ENCODE peak calls at places on chromosomes 6 and 20, in six cellular contexts. J is GM06990, A is GM23248, G is HL-60, C is HFF-Myc, E is fibroblast of lung. F is an unnamed sample.

GRCh38 chr6:96015321-96015790 is 418 bp upstream of the FUT9 start:
- DNase-seq in A (no peak), C (no peak), G (no peak), J (no peak), E (no peak), F (no peak)

GRCh38 chr6:170440437-170440836 is 112.7 kb downstream of the PSMB1 start:
- DNase-seq in J (no peak), E (no peak), G (no peak), C (no peak), A (no peak), F (no peak)

GRCh38 chr6:154295733-154296132 is 60.9 kb downstream of the IPCEF1 start:
- DNase-seq in G (no peak), E (no peak), J (no peak), A (no peak), C (no peak), F (no peak)

GRCh38 chr20:8492182-8492581 is 360.1 kb downstream of the PLCB1 start:
- DNase-seq in E (no peak), G (no peak), A (no peak), J (no peak), C (no peak), F (no peak)

GRCh38 chr6:104887350-104887749 is 27.6 kb upstream of the HACE1 start:
- DNase-seq in C (peak; percentile 17), G (peak; percentile 14), E (peak; percentile 29), A (peak; percentile 39), J (no peak), F (peak; percentile 7)

GRCh38 chr6:124226396-124226795 is 422.7 kb downstream of the NKAIN2 start:
- DNase-seq in A (no peak), G (no peak), C (no peak), J (no peak), E (peak; percentile 57), F (peak; percentile 66)

GRCh38 chr6:32816746-32817204 is at the start of gene HLA-DOB:
- DNase-seq in E (peak; percentile 8), G (no peak), C (no peak), A (peak; percentile 26), J (peak; percentile 59), F (no peak)

GRCh38 chr6:120328521-120328920 is 979.0 kb upstream of the MAN1A1 start:
- DNase-seq in A (no peak), G (no peak), C (no peak), J (no peak), E (no peak), F (no peak)

GRCh38 chr20:51366155-51366886 is 176.2 kb downstream of the NFATC2 start:
- DNase-seq in J (no peak), C (peak; percentile 98), A (peak; percentile 100), E (peak; percentile 99), G (no peak), F (peak; percentile 100)

GRCh38 chr20:29878281-29878741 is 1379.2 kb upstream of the DEFB115 start:
- DNase-seq in C (no peak), A (peak; percentile 49), J (peak; percentile 29), G (no peak), E (peak; percentile 2), F (no peak)

GRCh38 chr6:138410048-138410735 is 6.2 kb downstream of the HEBP2 start:
- DNase-seq in C (no peak), G (peak; percentile 36), E (peak; percentile 84), A (peak; percentile 68), J (no peak), F (peak; percentile 64)

GRCh38 chr6:131597448-131597847 is 24.4 kb downstream of the ARG1 start:
- DNase-seq in C (no peak), E (peak; percentile 3), A (peak; percentile 14), G (no peak), J (no peak), F (no peak)

GRCh38 chr6:116208056-116208785 is 45.7 kb downstream of the TSPYL4 start:
- DNase-seq in C (no peak), E (no peak), G (no peak), J (no peak), A (peak; percentile 16), F (no peak)

GRCh38 chr6:126064994-126065401 is 78.7 kb downstream of the TRMT11 start:
- DNase-seq in C (no peak), G (no peak), A (no peak), E (no peak), J (no peak), F (no peak)

GRCh38 chr20:36262440-36262839 is 26.2 kb downstream of the AAR2 start:
- DNase-seq in G (no peak), J (no peak), C (no peak), A (no peak), E (no peak), F (no peak)

GRCh38 chr20:36260316-36260715 is 24.0 kb downstream of the AAR2 start:
- DNase-seq in C (no peak), E (no peak), J (no peak), A (no peak), G (no peak), F (no peak)

GRCh38 chr20:36255445-36255844 is 19.2 kb downstream of the AAR2 start:
- DNase-seq in J (no peak), C (no peak), A (no peak), G (no peak), E (no peak), F (no peak)

GRCh38 chr20:36261389-36262105 is 25.3 kb downstream of the AAR2 start:
- DNase-seq in J (no peak), E (no peak), G (no peak), A (no peak), C (no peak), F (no peak)

GRCh38 chr20:36259177-36259835 is 23.0 kb downstream of the AAR2 start:
- DNase-seq in E (no peak), A (no peak), J (no peak), G (no peak), C (no peak), F (no peak)
- H3K4me3 ChIP-seq in E (no peak overlapping the region), A (no peak overlapping the region), J (no peak overlapping the region), G (no peak overlapping the region), C (no peak overlapping the region), F (no peak overlapping the region)

GRCh38 chr6:29626948-29627761 is 5.8 kb downstream of the GABBR1 start:
- DNase-seq in J (no peak), C (no peak), E (no peak), A (peak; percentile 36), G (no peak), F (no peak)

GRCh38 chr6:29625337-29625930 is 7.5 kb downstream of the GABBR1 start:
- DNase-seq in G (no peak), E (no peak), C (no peak), A (no peak), J (no peak), F (no peak)

GRCh38 chr6:29629571-29629970 is 3.4 kb downstream of the GABBR1 start:
- DNase-seq in J (no peak), G (no peak), C (no peak), E (no peak), A (peak; percentile 24), F (no peak)

GRCh38 chr6:29628419-29629281 is 4.3 kb downstream of the GABBR1 start:
- DNase-seq in G (peak; percentile 3), J (no peak), A (peak; percentile 90), E (peak; percentile 69), C (peak; percentile 69), F (peak; percentile 25)

GRCh38 chr6:29627762-29628418 is 5.1 kb downstream of the GABBR1 start:
- DNase-seq in C (peak; percentile 71), G (no peak), J (no peak), E (peak; percentile 89), A (peak; percentile 84), F (peak; percentile 81)
- H3K4me3 ChIP-seq in C (peak overlapping the region; percentile 72), G (peak overlapping the region; percentile 36), J (peak overlapping the region; percentile 56), E (peak overlapping the region; percentile 61), A (peak overlapping the region; percentile 84), F (peak overlapping the region; percentile 70)

GRCh38 chr6:8432614-8433013 is 2.7 kb downstream of the SLC35B3 start:
- DNase-seq in A (peak; percentile 7), J (no peak), G (no peak), E (no peak), C (no peak), F (no peak)
- H3K4me3 ChIP-seq in A (peak overlapping the region; percentile 99), J (no peak overlapping the region), G (no peak overlapping the region), E (peak overlapping the region; percentile 49), C (peak overlapping the region; percentile 96), F (no peak overlapping the region)

GRCh38 chr20:22052025-22052527 is 346.6 kb downstream of the PAX1 start:
- DNase-seq in G (no peak), E (no peak), C (no peak), J (no peak), A (peak; percentile 17), F (no peak)

GRCh38 chr20:22048241-22048640 is 342.8 kb downstream of the PAX1 start:
- DNase-seq in E (no peak), G (no peak), A (no peak), C (no peak), J (no peak), F (no peak)
- H3K4me3 ChIP-seq in E (no peak overlapping the region), G (no peak overlapping the region), A (no peak overlapping the region), C (no peak overlapping the region), J (no peak overlapping the region), F (no peak overlapping the region)

GRCh38 chr20:5770987-5771318 is 20.8 kb downstream of the SHLD1 start:
- DNase-seq in J (no peak), A (no peak), C (no peak), G (no peak), E (no peak), F (no peak)
- H3K4me3 ChIP-seq in J (no peak overlapping the region), A (no peak overlapping the region), C (no peak overlapping the region), G (no peak overlapping the region), E (no peak overlapping the region), F (no peak overlapping the region)

F was measured in skeletal muscle cell.